ENCODE peak calls at places on chromosomes 3 and 15, in ten cellular contexts. D is brain microvascular endothelial cell, C is lung, M is endothelial cell, G is HepG2, Y is progenitor cell of endocrine pancreas, Z is tibial nerve, N is cardiac muscle cell, T is WTC11, L is upper lobe of right lung. S is an unnamed sample.

GRCh38 chr15:101126618-101127502 is 125.0 kb downstream of the CHSY1 start:
- DNase-seq in D (peak), C (no peak), M (no peak), G (no peak), Y (no peak), Z (no peak), N (peak), T (no peak), L (no peak), S (no peak)

GRCh38 chr15:78033864-78034263 is 43.6 kb downstream of the TBC1D2B start:
- DNase-seq in D (no peak), C (no peak), M (no peak), G (no peak), Y (no peak), Z (no peak), N (no peak), T (no peak), L (no peak), S (no peak)

GRCh38 chr3:52531636-52532516 is 1.8 kb downstream of the NT5DC2 start:
- DNase-seq in D (no peak), C (no peak), M (peak), G (no peak), Y (no peak), Z (no peak), N (no peak), T (no peak), L (peak), S (no peak)

GRCh38 chr3:129257609-129258008 is 8.2 kb downstream of the COPG1 start:
- DNase-seq in D (no peak), C (no peak), M (no peak), G (no peak), Y (no peak), Z (no peak), N (no peak), T (no peak), L (no peak), S (no peak)

GRCh38 chr3:101994386-101994785 is 145.1 kb downstream of the NFKBIZ start:
- DNase-seq in D (no peak), C (no peak), M (no peak), G (no peak), Y (no peak), Z (no peak), N (no peak), T (no peak), L (no peak), S (no peak)

GRCh38 chr15:68829068-68829467 is 8.4 kb upstream of the ANP32A start:
- DNase-seq in D (peak), C (no peak), M (peak), G (peak), Y (no peak), Z (no peak), N (no peak), T (no peak), L (no peak), S (no peak)

GRCh38 chr15:67446449-67446848 is 74.5 kb upstream of the C15orf61 start:
- DNase-seq in D (no peak), C (no peak), M (no peak), G (no peak), Y (no peak), Z (no peak), N (no peak), T (no peak), L (no peak), S (no peak)

GRCh38 chr3:37064747-37065146 is 71.4 kb downstream of the MLH1 start:
- DNase-seq in D (no peak), C (no peak), M (no peak), G (no peak), Y (no peak), Z (no peak), N (no peak), T (no peak), L (no peak), S (no peak)

GRCh38 chr3:172787746-172788145 is 37.2 kb downstream of the ECT2 start:
- DNase-seq in D (no peak), C (no peak), M (no peak), G (no peak), Y (no peak), Z (no peak), N (no peak), T (no peak), L (no peak), S (no peak)

GRCh38 chr15:25169318-25169717 is 214.5 kb downstream of the SNRPN start:
- DNase-seq in D (no peak), C (no peak), M (peak), G (no peak), Y (peak), Z (no peak), N (no peak), T (peak), L (peak), S (no peak)

GRCh38 chr15:41115088-41115651 is 910 bp downstream of the INO80 start:
- DNase-seq in D (peak), C (no peak), M (peak), G (peak), Y (no peak), Z (no peak), N (peak), T (no peak), L (no peak), S (no peak)

GRCh38 chr3:38823186-38823585 is 7.2 kb upstream of the SCN10A start:
- DNase-seq in D (no peak), C (no peak), M (no peak), G (no peak), Y (no peak), Z (no peak), N (no peak), T (no peak), L (no peak), S (no peak)

GRCh38 chr15:72271895-72272212 is 500 bp downstream of the PARP6 start:
- DNase-seq in D (peak), C (peak), M (no peak), G (no peak), Y (no peak), Z (no peak), N (peak), T (no peak), L (no peak), S (no peak)

GRCh38 chr15:50880651-50881114 is 27.8 kb upstream of the AP4E1 start:
- DNase-seq in D (no peak), C (no peak), M (no peak), G (no peak), Y (no peak), Z (no peak), N (peak), T (no peak), L (no peak), S (no peak)

GRCh38 chr3:104911376-104911775 is 455.3 kb upstream of the ALCAM start:
- DNase-seq in D (no peak), C (no peak), M (no peak), G (no peak), Y (no peak), Z (no peak), N (no peak), T (no peak), L (no peak), S (no peak)

GRCh38 chr3:90016492-90017065 is 909.2 kb downstream of the EPHA3 start:
- DNase-seq in D (no peak), C (no peak), M (no peak), G (no peak), Y (no peak), Z (no peak), N (no peak), T (no peak), L (no peak), S (no peak)

GRCh38 chr3:128011140-128011539 is 41.1 kb upstream of the SEC61A1 start:
- DNase-seq in D (peak), C (peak), M (peak), G (peak), Y (peak), Z (no peak), N (peak), T (peak), L (peak), S (peak)

DNA sequence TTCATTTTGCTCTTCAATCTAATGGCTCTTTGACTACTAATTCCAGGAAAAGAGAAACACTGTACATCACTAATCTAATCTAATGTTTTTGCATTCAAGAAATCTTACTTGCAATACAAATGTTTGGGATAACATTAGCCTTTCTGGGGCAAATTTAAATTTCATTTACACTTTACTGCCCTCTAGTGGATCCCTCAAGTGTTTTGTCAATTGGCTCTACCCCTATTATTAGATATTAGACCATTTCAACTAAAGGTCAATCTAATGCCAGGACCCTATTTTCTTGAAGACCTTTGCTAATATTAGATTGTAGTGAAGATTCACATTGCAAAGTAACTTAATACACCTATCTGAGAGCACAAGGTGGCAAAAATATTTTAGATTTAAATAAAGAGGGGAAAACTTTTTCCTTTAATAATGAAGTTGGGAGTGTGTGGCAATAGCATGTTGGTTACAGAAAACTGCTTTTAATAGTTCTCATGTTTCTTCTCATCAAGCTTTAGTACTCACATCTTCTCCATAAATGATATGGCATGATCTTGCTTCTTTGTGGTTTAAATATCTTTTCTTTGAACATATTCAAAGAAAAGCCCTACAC is 5.0 kb downstream of the C2CD4A start:
- DNase-seq in D (no peak), C (no peak), M (no peak), G (peak), Y (no peak), Z (no peak), N (peak), T (no peak), L (no peak), S (no peak)
- TF ChIP-seq CTCF in D (peak), C (peak), M (peak), G (peak), Y (peak), Z (peak), N (peak), T (peak), L (peak), S (peak)

DNA sequence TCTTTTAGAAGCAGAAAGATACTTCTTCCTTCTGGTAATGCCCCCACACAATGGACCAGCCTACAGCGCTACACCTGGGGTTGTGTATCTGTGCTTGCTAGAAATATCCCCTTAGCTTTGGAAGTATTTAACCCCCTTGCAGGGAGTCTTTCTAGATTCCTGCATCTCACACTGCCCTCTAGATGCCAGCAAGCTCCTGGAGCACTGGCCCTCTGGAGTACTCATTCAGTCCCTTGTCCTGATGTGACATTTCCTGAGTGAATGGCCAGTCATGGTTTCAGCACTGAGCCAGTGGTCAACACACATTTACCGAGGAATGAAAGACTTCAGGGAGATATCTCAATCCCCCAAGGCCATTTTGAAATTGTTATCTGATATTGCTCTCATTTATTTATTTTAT is 30.5 kb upstream of the RBP2 start:
- DNase-seq in D (no peak), C (no peak), M (no peak), G (peak), Y (no peak), Z (no peak), N (no peak), T (no peak), L (no peak), S (no peak)
- TF ChIP-seq CTCF in D (peak), C (no peak), M (no peak), G (peak), Y (no peak), Z (no peak), N (no peak), T (no peak), L (no peak), S (no peak)

DNA sequence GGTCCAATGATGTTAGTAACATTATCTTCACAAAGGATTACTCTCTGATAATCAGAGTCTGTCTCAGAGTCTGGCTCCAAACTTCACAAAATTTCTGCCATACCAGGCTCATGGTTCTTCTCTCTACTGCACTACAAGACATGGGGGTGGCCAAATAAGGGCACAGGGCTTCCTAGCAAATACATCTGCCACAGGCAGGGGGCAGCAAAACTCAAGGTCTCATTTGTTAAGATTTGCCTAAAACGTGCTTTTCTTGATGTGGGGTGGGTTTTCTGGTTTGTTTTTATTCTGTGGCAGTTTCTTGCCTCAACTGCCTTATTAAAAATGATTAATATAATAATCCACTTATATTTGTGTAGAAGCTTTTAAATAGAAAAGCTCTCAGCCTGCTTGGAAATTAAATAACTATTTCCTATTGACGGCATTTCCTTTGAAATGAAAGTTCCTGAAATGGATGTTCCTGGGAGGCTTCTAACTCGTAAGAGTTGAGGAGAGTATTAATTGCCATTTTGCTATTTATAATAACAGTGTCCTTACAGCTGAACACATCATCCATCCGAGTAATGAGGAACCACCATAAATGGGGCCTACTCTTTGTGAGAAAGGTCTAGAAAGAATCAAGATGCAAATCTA is 53.8 kb downstream of the SST start:
- DNase-seq in D (peak), C (peak), M (peak), G (peak), Y (no peak), Z (no peak), N (peak), T (peak), L (no peak), S (peak)
- TF ChIP-seq CTCF in D (peak), C (peak), M (peak), G (peak), Y (peak), Z (peak), N (peak), T (peak), L (peak), S (peak)

GRCh38 chr3:120299403-120299802 is 14.4 kb upstream of the GPR156 start:
- DNase-seq in D (no peak), C (no peak), M (no peak), G (no peak), Y (no peak), Z (no peak), N (no peak), T (no peak), L (no peak), S (no peak)
- TF ChIP-seq CTCF in D (no peak), C (no peak), M (no peak), G (no peak), Y (no peak), Z (no peak), N (no peak), T (no peak), L (no peak), S (no peak)

DNA sequence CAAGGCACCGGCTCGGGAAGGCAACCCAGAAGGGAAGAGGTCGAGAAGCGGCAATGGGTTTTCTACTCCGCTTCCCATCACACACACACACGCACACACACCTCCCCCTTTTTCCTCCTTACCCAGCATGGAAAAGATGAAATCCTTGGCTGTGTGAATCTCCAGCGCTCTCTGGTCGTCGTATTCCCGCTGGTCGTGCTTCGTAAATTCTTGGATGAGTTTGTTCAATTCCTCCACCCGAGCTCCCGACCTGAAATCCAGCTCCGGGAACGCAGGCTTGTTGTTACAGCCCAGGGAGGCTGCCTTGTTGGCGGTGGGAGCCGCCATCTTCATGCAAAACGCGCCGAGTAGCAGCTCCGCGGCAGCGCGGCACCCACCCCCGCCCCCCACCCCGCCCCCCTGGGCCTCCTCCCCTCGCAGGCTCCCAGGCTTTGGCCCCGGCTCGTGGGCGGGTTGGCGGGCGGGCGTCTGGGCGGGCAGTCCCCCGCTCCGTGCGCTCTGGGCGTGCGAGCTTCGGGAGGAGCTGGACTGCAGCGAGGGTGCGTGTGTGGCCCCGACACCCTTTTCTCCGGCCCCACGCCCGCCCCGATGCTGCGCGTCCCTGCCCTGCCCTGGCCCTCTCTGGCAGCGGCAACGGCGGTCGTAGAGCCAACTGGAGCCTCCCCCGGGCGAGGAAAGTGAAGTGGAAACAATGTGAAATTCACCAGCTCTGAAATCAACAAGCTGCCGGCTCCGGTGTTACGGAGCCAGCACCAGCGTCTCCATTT is at the start of gene MB21D2:
- DNase-seq in D (peak), C (peak), M (peak), G (peak), Y (peak), Z (peak), N (peak), T (peak), L (peak), S (peak)
- TF ChIP-seq CTCF in D (no peak), C (no peak), M (no peak), G (no peak), Y (no peak), Z (peak), N (peak), T (no peak), L (no peak), S (no peak)

DNA sequence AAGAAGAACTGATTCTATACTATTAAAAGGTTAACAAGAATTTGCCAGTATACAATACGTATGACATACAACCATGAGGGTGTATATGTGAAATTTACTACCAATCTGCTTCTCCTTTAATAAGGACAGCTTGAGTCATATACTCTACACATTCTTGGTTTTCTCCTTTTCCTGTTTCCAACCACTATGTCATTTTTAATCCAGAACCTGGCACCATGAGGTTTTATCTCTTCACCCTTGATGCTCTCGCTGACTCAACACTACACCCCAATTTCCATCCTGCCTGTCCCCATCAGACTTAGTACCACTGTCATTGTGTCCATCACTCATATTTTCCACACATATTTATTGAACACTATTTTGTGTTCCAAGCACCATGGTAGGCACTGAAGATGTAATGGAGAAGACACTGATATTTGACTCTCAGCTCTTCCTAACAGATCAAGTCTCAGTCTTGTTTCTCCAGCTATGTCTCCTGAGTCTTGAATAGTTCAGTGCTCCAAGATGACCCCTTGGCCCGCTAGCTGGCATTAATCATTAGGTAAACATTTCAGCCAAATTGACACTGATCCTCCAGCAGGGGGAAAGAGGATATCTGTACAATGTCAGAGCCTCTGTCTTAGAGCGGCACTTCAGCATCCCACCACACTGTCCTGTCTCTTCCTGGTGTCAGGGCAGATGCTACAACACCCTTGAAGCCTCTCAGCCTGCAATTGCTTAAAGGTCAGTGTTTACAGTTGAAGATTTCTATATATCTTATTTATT is 11.2 kb upstream of the COL8A1 start:
- DNase-seq in D (peak), C (no peak), M (no peak), G (no peak), Y (no peak), Z (no peak), N (no peak), T (no peak), L (no peak), S (no peak)
- TF ChIP-seq CTCF in D (peak), C (no peak), M (no peak), G (no peak), Y (no peak), Z (no peak), N (no peak), T (no peak), L (no peak), S (no peak)

S was measured in mesothelial cell of epicardium.